ENCODE peak calls at places on chromosomes 1 and 21, in six cellular contexts. M is IMR-90, A is H9, W is H1, R is mesendoderm, Y is trophoblast cell. K is an unnamed sample.
A peak's percentile ranks its signal among the peaks of the same experiment; 100 is the strongest.

GRCh38 chr1:185654199-185654951 is 79.8 kb upstream of the HMCN1 start:
- DNase-seq in M (peak; percentile 73), A (no peak), W (no peak), R (peak; percentile 70), Y (peak; percentile 59), K (no peak)

GRCh38 chr1:151156515-151156819 is at the start of gene TNFAIP8L2:
- DNase-seq in M (no peak), A (peak; percentile 54), W (no peak), R (peak; percentile 8), Y (no peak), K (no peak)

GRCh38 chr1:59666106-59666505 is 148.6 kb upstream of the HOOK1 start:
- DNase-seq in M (no peak), A (no peak), W (no peak), R (no peak), Y (no peak), K (no peak)

GRCh38 chr1:174726167-174726879 is 273.4 kb upstream of the CACYBP start:
- DNase-seq in M (peak; percentile 55), A (no peak), W (no peak), R (peak; percentile 31), Y (no peak), K (no peak)

GRCh38 chr21:39650306-39650705 is 37.6 kb downstream of the B3GALT5 start:
- DNase-seq in M (no peak), A (no peak), W (no peak), R (no peak), Y (no peak), K (no peak)

GRCh38 chr1:152656459-152656858 is 6.7 kb upstream of the LCE2D start:
- DNase-seq in M (no peak), A (no peak), W (no peak), R (no peak), Y (no peak), K (no peak)

GRCh38 chr1:248140846-248141245 is 4.1 kb upstream of the OR2M5 start:
- DNase-seq in M (no peak), A (no peak), W (no peak), R (no peak), Y (no peak), K (no peak)

GRCh38 chr1:167634435-167634834 is 4.4 kb downstream of the RCSD1 start:
- DNase-seq in M (no peak), A (no peak), W (no peak), R (no peak), Y (no peak), K (no peak)

GRCh38 chr1:53122194-53122846 is 20.1 kb downstream of the SLC1A7 start:
- DNase-seq in M (peak; percentile 55), A (no peak), W (no peak), R (no peak), Y (peak; percentile 97), K (no peak)

GRCh38 chr1:156845055-156845952 is 13.6 kb downstream of the INSRR start:
- DNase-seq in M (no peak), A (peak; percentile 57), W (peak; percentile 76), R (no peak), Y (no peak), K (no peak)

GRCh38 chr1:46721806-46722205 is 2.9 kb upstream of the EFCAB14 start:
- DNase-seq in M (no peak), A (no peak), W (no peak), R (no peak), Y (no peak), K (no peak)

GRCh38 chr1:199735660-199736059 is 291.9 kb upstream of the NR5A2 start:
- DNase-seq in M (no peak), A (peak; percentile 35), W (no peak), R (no peak), Y (no peak), K (no peak)

GRCh38 chr1:199734186-199734585 is 293.3 kb upstream of the NR5A2 start:
- DNase-seq in M (no peak), A (no peak), W (no peak), R (peak; percentile 51), Y (no peak), K (no peak)

GRCh38 chr1:199733125-199733524 is 294.4 kb upstream of the NR5A2 start:
- DNase-seq in M (no peak), A (no peak), W (no peak), R (no peak), Y (no peak), K (no peak)

GRCh38 chr1:199741586-199741985 is 285.9 kb upstream of the NR5A2 start:
- DNase-seq in M (no peak), A (no peak), W (no peak), R (no peak), Y (no peak), K (no peak)

DNA sequence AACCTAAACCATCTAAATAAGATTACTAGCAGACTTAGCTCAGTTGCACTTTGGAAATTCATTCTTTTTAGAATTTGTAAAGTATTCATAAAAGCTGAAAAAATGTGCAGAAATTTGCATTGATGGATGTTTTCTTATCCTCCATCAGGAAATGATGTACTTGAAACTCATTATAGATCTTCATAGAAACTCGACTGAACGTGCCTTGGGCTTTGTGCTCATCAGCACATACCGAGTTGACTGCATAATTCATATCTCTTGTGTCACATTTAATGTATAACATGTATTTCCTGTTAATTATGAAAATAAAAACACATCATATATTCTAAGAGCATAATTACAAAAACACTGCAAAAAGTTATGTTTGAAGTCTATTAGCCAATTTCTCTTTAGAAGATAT is 290.9 kb upstream of the NR5A2 start:
- DNase-seq in M (no peak), A (no peak), W (no peak), R (no peak), Y (no peak), K (no peak)
- H3K18ac ChIP-seq in M (no peak overlapping the region), A (no peak overlapping the region), W (no peak overlapping the region), R (no peak overlapping the region), Y (no peak overlapping the region), K (no peak overlapping the region)

GRCh38 chr1:224744521-224744920 is 128.4 kb downstream of the CNIH3 start:
- DNase-seq in M (no peak), A (no peak), W (no peak), R (no peak), Y (no peak), K (no peak)

GRCh38 chr1:224747578-224747977 is 131.5 kb downstream of the CNIH3 start:
- DNase-seq in M (peak; percentile 29), A (no peak), W (no peak), R (no peak), Y (no peak), K (no peak)

GRCh38 chr1:224739997-224740687 is 124.0 kb downstream of the CNIH3 start:
- DNase-seq in M (no peak), A (no peak), W (no peak), R (no peak), Y (no peak), K (no peak)

GRCh38 chr1:224745924-224746323 is 129.8 kb downstream of the CNIH3 start:
- DNase-seq in M (no peak), A (no peak), W (no peak), R (no peak), Y (no peak), K (no peak)

DNA sequence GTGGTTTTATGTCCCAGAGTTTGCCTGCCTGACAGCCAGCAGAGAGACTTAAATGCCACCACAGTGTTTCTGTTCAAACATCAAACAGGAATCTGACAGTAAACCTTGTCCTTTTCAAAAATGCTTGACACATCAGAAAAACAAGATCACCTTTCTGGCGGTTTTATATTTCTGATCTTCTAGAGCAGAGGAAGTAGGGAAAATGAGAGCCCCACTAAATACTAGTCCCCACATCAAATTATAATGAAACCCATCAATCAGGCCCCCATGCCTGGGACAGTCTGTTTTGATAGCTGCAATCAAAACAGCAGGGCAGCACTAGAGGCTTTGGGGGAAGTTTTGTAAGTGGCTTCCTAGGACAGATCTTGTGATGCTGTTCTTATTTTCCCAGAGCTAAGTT is 129.3 kb downstream of the CNIH3 start:
- DNase-seq in M (no peak), A (no peak), W (no peak), R (no peak), Y (no peak), K (no peak)
- H3K4me2 ChIP-seq in M (no peak overlapping the region), A (no peak overlapping the region), W (no peak overlapping the region), R (no peak overlapping the region), Y (no peak overlapping the region), K (no peak overlapping the region)

GRCh38 chr21:45304161-45304830 is 16.6 kb upstream of the POFUT2 start:
- DNase-seq in M (no peak), A (no peak), W (no peak), R (no peak), Y (no peak), K (no peak)

GRCh38 chr21:45304945-45305344 is 17.2 kb upstream of the POFUT2 start:
- DNase-seq in M (no peak), A (no peak), W (no peak), R (no peak), Y (no peak), K (no peak)

GRCh38 chr21:45302082-45303061 is 14.7 kb upstream of the POFUT2 start:
- DNase-seq in M (no peak), A (no peak), W (no peak), R (no peak), Y (no peak), K (no peak)

GRCh38 chr21:45303111-45303615 is 15.5 kb upstream of the POFUT2 start:
- DNase-seq in M (no peak), A (no peak), W (no peak), R (no peak), Y (no peak), K (no peak)

GRCh38 chr21:45303751-45304150 is 16.1 kb upstream of the POFUT2 start:
- DNase-seq in M (no peak), A (no peak), W (no peak), R (no peak), Y (no peak), K (no peak)
- H3K18ac ChIP-seq in M (no peak overlapping the region), A (no peak overlapping the region), W (no peak overlapping the region), R (no peak overlapping the region), Y (no peak overlapping the region), K (no peak overlapping the region)

GRCh38 chr1:47809301-47810084 is 187.7 kb downstream of the TRABD2B start:
- DNase-seq in M (no peak), A (no peak), W (no peak), R (peak; percentile 16), Y (no peak), K (no peak)
- H3K4me2 ChIP-seq in M (no peak overlapping the region), A (no peak overlapping the region), W (no peak overlapping the region), R (no peak overlapping the region), Y (no peak overlapping the region), K (no peak overlapping the region)

K was measured in neuronal stem cell.